ENCODE peak calls at places on chromosome 6, in six cellular contexts. L, Q, D, S, E and W are unnamed samples.

GRCh38 chr6:10412948-10413849 is 1.7 kb downstream of the TFAP2A start:
- DNase-seq in L (no peak), D (no peak), E (no peak), Q (no peak), S (peak), W (no peak)

GRCh38 chr6:37340639-37340943 is 13.2 kb upstream of the RNF8 start:
- DNase-seq in Q (no peak), E (peak), S (no peak), D (no peak), L (no peak), W (no peak)

GRCh38 chr6:134437376-134437775 is 119.5 kb upstream of the SGK1 start:
- DNase-seq in S (no peak), Q (no peak), D (no peak), L (no peak), E (peak), W (no peak)

GRCh38 chr6:121897337-121897760 is 461.9 kb downstream of the GJA1 start:
- DNase-seq in S (no peak), L (no peak), Q (no peak), E (no peak), D (no peak), W (no peak)

GRCh38 chr6:7758456-7758855 is 32.6 kb downstream of the BMP6 start:
- DNase-seq in Q (no peak), D (peak), E (peak), S (no peak), L (no peak), W (no peak)

GRCh38 chr6:137638926-137639706 is 144.9 kb upstream of the OLIG3 start:
- DNase-seq in E (no peak), Q (no peak), L (no peak), S (no peak), D (no peak), W (no peak)

GRCh38 chr6:15929685-15930084 is 199.2 kb upstream of the MYLIP start:
- DNase-seq in D (no peak), L (no peak), Q (no peak), S (no peak), E (no peak), W (no peak)

GRCh38 chr6:125868996-125869395 is 78.2 kb downstream of the NCOA7 start:
- DNase-seq in S (no peak), E (no peak), L (no peak), Q (no peak), D (no peak), W (no peak)

GRCh38 chr6:47655719-47656595 is 42.4 kb upstream of the ADGRF4 start:
- DNase-seq in Q (peak), S (no peak), L (peak), E (peak), D (no peak), W (no peak)

GRCh38 chr6:5082487-5083306 is 2.4 kb upstream of the PPP1R3G start:
- DNase-seq in L (no peak), D (peak), Q (no peak), E (peak), S (peak), W (no peak)

GRCh38 chr6:110448846-110449544 is 27.4 kb downstream of the SLC22A16 start:
- DNase-seq in E (no peak), S (no peak), Q (no peak), L (no peak), D (no peak), W (no peak)

GRCh38 chr6:110447761-110448160 is 28.7 kb downstream of the SLC22A16 start:
- DNase-seq in Q (no peak), S (no peak), E (no peak), L (no peak), D (no peak), W (no peak)

GRCh38 chr6:110449545-110449903 is 26.9 kb downstream of the SLC22A16 start:
- DNase-seq in E (no peak), Q (no peak), L (no peak), D (no peak), S (no peak), W (no peak)

DNA sequence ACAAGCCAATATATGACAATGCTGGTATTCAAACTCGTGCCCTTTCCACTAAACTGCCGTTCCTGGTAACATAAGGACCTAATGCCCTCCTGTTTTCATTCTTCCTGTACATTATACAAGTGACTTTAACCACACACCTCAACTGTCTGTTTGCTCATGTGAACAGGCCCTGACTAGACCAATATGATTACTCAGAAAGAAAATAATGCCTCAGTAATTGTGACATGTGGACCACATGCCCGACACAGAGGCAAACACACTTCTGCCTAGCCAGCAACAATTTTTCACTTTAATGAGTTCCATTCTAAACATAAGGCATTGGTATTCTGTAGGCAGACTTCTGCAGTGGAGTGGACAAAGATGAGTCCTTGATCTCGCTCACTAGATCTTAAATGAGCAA is 30.0 kb downstream of the SLC22A16 start:
- DNase-seq in D (no peak), E (no peak), L (no peak), Q (no peak), S (no peak), W (no peak)
- TF ChIP-seq CTCF in D (no peak), E (no peak), L (no peak), Q (no peak), S (no peak), W (no peak)

DNA sequence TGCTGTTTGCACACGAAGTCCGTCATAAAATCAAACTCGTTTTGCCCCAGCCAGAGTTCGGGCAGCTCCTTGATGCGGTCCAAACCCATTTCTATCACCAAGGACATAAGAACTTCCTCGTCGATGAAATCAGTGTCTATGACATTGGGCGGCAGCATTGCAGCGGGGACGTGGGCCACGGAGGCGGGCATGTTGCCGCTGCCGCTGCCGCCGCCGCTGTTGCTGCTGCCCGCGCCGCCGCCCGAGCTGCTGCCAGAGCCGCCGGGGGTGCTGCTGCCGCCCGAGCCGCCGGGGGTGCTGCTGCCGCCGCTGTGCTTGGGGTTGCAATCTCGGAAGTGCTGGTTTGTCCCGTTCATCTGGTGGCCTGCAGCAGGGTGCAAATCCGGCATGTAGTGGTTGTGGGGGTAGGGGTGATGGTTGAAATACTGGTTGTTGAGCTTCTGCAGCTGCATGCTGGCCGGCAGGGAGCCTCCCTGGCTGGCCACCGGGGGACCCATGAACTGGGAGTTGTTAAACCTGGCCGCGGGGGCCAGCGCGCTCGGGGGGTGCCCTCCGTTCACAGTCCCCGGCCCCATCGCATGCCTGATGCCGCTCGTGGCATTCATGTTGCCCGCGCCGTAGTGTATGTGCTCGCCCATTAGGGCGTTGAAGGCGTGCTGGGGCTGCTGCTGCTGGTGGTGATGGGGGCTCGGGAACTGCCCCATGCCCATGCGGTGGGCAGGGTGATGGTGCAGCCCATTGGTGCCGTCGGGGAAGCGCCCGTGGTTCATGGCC is 1.1 kb downstream of the CITED2 start:
- DNase-seq in E (peak), L (peak), Q (peak), D (no peak), S (peak), W (peak)
- TF ChIP-seq CTCF in E (peak), L (peak), Q (no peak), D (no peak), S (no peak), W (peak)

DNA sequence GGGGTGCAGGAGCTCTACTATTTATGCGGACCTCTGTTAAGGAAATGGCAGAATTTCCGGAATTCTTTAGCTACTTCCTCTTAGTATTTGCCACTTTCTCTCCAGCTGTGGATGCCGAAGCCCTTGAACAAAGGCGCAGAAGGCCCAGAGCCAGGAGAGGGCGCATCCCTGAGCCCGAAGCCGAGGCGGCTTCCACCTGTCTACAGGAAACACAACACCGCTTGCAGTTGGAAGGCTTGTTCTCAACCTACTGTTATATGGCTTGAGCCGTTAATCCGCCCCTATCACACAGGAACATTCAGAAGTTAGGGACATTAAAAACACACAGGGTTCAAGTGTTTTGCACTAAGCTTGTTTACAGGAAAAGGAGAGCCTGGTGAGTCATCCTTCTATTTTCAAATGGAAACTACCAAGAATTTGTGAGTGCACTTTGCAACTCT is 417.1 kb downstream of the BCKDHB start:
- DNase-seq in L (no peak), Q (peak), E (no peak), S (peak), D (no peak), W (no peak)
- TF ChIP-seq CTCF in L (no peak), Q (no peak), E (no peak), S (no peak), D (peak), W (peak)

GRCh38 chr6:167140589-167141474 is 16.9 kb downstream of the GPR31 start:
- DNase-seq in L (no peak), D (no peak), Q (no peak), E (no peak), S (no peak), W (no peak)
- TF ChIP-seq CTCF in L (no peak), D (no peak), Q (no peak), E (no peak), S (no peak), W (no peak)

GRCh38 chr6:44672086-44672485 is 284.6 kb downstream of the CDC5L start:
- DNase-seq in S (peak), L (no peak), Q (no peak), E (no peak), D (no peak), W (no peak)
- TF ChIP-seq CTCF in S (no peak), L (no peak), Q (no peak), E (no peak), D (no peak), W (no peak)

DNA sequence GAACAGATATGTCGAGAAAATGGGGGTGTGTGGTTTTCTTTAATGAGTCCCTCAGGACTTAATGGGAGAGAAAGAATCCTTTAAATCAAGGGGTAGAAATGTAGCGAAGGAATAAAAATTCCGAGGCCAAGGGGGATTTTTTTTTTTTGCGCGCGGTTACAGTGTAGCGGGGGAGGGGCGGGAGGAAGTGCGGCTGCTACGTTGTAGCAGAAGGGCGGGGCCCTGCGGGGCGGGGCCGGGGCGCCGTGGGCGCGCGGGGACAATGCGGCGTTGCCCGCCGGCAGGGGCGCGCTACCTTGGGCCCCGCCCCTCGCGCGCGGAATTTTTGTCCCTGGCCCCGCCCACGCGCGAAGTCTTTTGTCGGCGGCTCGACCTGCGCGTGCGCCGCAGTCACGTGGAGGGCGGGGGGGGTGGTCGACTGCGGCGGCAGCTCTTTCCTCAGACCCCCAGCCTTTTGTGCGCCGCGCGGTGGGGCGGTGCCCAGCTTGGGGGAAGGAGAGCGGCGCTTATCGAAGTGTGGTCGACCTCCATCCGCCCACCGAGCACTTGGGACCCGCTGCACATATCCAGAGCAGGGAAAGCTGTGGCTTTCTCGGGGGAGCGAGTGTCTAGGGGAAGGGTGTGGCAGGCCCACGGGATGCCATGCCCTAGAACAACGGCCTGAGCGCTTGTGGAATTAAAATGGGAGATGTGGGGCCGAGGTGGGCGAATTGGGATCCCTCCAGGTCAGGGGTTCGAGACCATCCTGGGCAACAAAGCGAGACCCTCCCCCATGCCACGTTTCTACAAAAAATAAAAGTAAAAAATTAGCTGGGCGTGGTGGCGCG is 1.3 kb downstream of the TUBB start:
- DNase-seq in L (peak), D (peak), S (peak), E (peak), Q (peak), W (peak)
- TF ChIP-seq CTCF in L (peak), D (peak), S (no peak), E (peak), Q (peak), W (peak)

DNA sequence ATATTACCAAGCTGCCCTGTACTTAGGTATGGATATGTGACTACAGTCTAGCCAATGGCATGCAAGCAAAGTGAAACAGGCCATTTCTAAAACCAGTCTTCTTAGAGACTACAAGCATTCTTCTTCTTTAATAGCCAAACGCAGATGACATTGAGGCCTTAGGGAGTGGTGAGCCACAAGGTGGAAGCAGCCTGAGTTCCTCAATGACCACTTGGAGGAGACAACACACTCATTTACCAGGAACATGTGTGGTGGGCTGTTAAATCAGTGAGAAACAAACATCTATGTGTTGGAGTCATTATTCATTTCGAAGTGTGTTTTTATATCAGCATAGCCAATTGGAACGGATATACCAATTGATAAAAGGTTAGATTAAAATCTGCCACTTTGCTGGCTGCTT is 122.0 kb downstream of the GFRAL start:
- DNase-seq in E (no peak), D (no peak), Q (no peak), L (no peak), S (no peak), W (no peak)
- TF ChIP-seq CTCF in E (no peak), D (no peak), Q (no peak), L (no peak), S (no peak), W (peak)

GRCh38 chr6:77620290-77620882 is 32.5 kb upstream of the MEI4 start:
- DNase-seq in Q (peak), E (no peak), S (no peak), L (peak), D (no peak), W (no peak)
- TF ChIP-seq CTCF in Q (peak), E (peak), S (no peak), L (peak), D (no peak), W (peak)